ENCODE peak calls at places on chromosomes 6 and 20, in ten cellular contexts. V is astrocyte of the spinal cord; F is mucosa of descending colon; O is retina; B is Calu3; K is iris pigment epithelial cell; U is naive thymus-derived CD8-positive, alpha-beta T cell; R is glomerular endothelial cell; N is NCI-H1092; I is lower leg skin. D is an unnamed sample.

GRCh38 chr6:126625019-126625418 is 285.1 kb downstream of the CENPW start:
- DNase-seq in R (peak; percentile 23), K (peak; percentile 22), N (no peak), U (no peak), B (no peak), V (peak; percentile 55), O (no peak), F (no peak), I (no peak), D (no peak)

GRCh38 chr6:73566954-73567591 is 46.2 kb upstream of the EEF1A1 start:
- DNase-seq in N (no peak), V (no peak), F (peak; percentile 75), I (peak; percentile 87), K (peak; percentile 83), R (no peak), U (no peak), O (no peak), B (peak; percentile 86), D (no peak)

GRCh38 chr6:74066168-74066871 is 370.3 kb downstream of the CD109 start:
- DNase-seq in B (no peak), O (no peak), U (no peak), F (no peak), K (peak; percentile 3), R (no peak), N (no peak), I (no peak), V (peak; percentile 75), D (no peak)

GRCh38 chr6:157685596-157686280 is 137.3 kb upstream of the SNX9 start:
- DNase-seq in I (no peak), B (no peak), V (no peak), K (no peak), F (no peak), O (no peak), N (no peak), U (no peak), R (no peak), D (no peak)

GRCh38 chr6:34583861-34584604 is 27.9 kb upstream of the SPDEF start:
- DNase-seq in K (no peak), O (no peak), R (no peak), N (no peak), B (no peak), F (no peak), V (no peak), I (no peak), U (no peak), D (no peak)

GRCh38 chr6:89375427-89375868 is 22.9 kb upstream of the UBE2J1 start:
- DNase-seq in V (no peak), K (peak; percentile 41), I (peak; percentile 29), N (peak; percentile 48), F (peak; percentile 85), B (peak; percentile 88), U (peak; percentile 91), R (no peak), O (peak; percentile 67), D (peak; percentile 94)

GRCh38 chr6:29826271-29826670 is 1.4 kb upstream of the HLA-G start:
- DNase-seq in K (no peak), O (no peak), I (no peak), U (no peak), N (no peak), R (no peak), F (no peak), V (no peak), B (no peak), D (no peak)

GRCh38 chr6:149337330-149337729 is 19.8 kb downstream of the TAB2 start:
- DNase-seq in V (no peak), F (no peak), O (no peak), K (peak; percentile 51), I (no peak), U (no peak), N (no peak), B (no peak), R (no peak), D (no peak)

GRCh38 chr6:47476794-47477496 is 644 bp upstream of the CD2AP start:
- DNase-seq in N (no peak), I (no peak), O (no peak), F (no peak), U (no peak), K (no peak), R (no peak), V (no peak), B (no peak), D (no peak)

GRCh38 chr6:72850469-72850868 is 228.6 kb downstream of the KCNQ5 start:
- DNase-seq in N (no peak), O (no peak), K (no peak), I (no peak), V (no peak), R (no peak), F (no peak), U (no peak), B (no peak), D (no peak)

GRCh38 chr6:148200302-148200701 is 142.3 kb upstream of the SASH1 start:
- DNase-seq in I (no peak), O (peak; percentile 31), U (no peak), B (no peak), K (no peak), N (no peak), R (no peak), V (no peak), F (no peak), D (no peak)

GRCh38 chr20:33333616-33334015 is 50.6 kb downstream of the BPIFB1 start:
- DNase-seq in F (no peak), N (no peak), V (no peak), I (no peak), O (no peak), K (no peak), B (no peak), U (no peak), R (no peak), D (no peak)

GRCh38 chr6:39330057-39330456 is 7.6 kb upstream of the KCNK16 start:
- DNase-seq in R (no peak), U (no peak), K (no peak), N (peak; percentile 9), I (no peak), V (no peak), O (no peak), F (no peak), B (no peak), D (no peak)

D was measured in DMS 273 treated with DMSO at 0.1 percent for 48 hours.